ENCODE peak calls at places on chromosome 6, in ten cellular contexts. U is mucosa of descending colon, Q is mammary epithelial cell, R is fibroblast of the aortic adventitia, I is mesendoderm, Z is tibial artery, S is AG04450, P is MM.1S, A is osteoblast, E is HFF-Myc. C is an unnamed sample.

GRCh38 chr6:137728386-137729349 is 138.4 kb upstream of the TNFAIP3 start:
- DNase-seq in U (no peak), Q (peak), R (peak), I (no peak), Z (no peak), S (peak), P (no peak), A (no peak), E (no peak), C (peak)

GRCh38 chr6:92577077-92577719 is 842.2 kb downstream of the EPHA7 start:
- DNase-seq in U (no peak), Q (no peak), R (no peak), I (peak), Z (no peak), S (peak), P (no peak), A (no peak), E (no peak), C (no peak)

GRCh38 chr6:131443514-131443913 is 129.5 kb upstream of the ARG1 start:
- DNase-seq in U (no peak), Q (no peak), R (no peak), I (no peak), Z (no peak), S (no peak), P (no peak), A (no peak), E (no peak), C (no peak)

GRCh38 chr6:35014341-35014740 is 125.3 kb downstream of the ANKS1A start:
- DNase-seq in U (no peak), Q (no peak), R (no peak), I (no peak), Z (no peak), S (no peak), P (no peak), A (no peak), E (no peak), C (no peak)

GRCh38 chr6:47144306-47144705 is 102.2 kb upstream of the ADGRF1 start:
- DNase-seq in U (no peak), Q (no peak), R (peak), I (no peak), Z (no peak), S (no peak), P (no peak), A (no peak), E (no peak), C (no peak)

GRCh38 chr6:168905451-168906090 is 348.1 kb downstream of the THBS2 start:
- DNase-seq in U (no peak), Q (peak), R (no peak), I (peak), Z (no peak), S (no peak), P (no peak), A (no peak), E (no peak), C (no peak)

GRCh38 chr6:166579234-166579575 is 7.3 kb downstream of the RAMACL start:
- DNase-seq in U (no peak), Q (no peak), R (no peak), I (no peak), Z (no peak), S (no peak), P (no peak), A (no peak), E (no peak), C (no peak)

GRCh38 chr6:133512410-133513016 is 271.4 kb downstream of the EYA4 start:
- DNase-seq in U (peak), Q (peak), R (peak), I (peak), Z (no peak), S (peak), P (peak), A (peak), E (peak), C (no peak)

GRCh38 chr6:150720774-150721233 is 121.1 kb downstream of the PLEKHG1 start:
- DNase-seq in U (no peak), Q (peak), R (peak), I (peak), Z (no peak), S (no peak), P (peak), A (no peak), E (no peak), C (no peak)

GRCh38 chr6:33668914-33669313 is 42.6 kb downstream of the UQCC2 start:
- DNase-seq in U (peak), Q (peak), R (no peak), I (peak), Z (no peak), S (no peak), P (no peak), A (no peak), E (no peak), C (peak)

GRCh38 chr6:111823012-111823411 is 50.2 kb downstream of the FYN start:
- DNase-seq in U (no peak), Q (no peak), R (no peak), I (no peak), Z (no peak), S (no peak), P (no peak), A (no peak), E (no peak), C (no peak)

GRCh38 chr6:11011787-11012234 is 32.3 kb downstream of the ELOVL2 start:
- DNase-seq in U (no peak), Q (no peak), R (peak), I (peak), Z (no peak), S (no peak), P (no peak), A (no peak), E (no peak), C (no peak)

GRCh38 chr6:70973591-70973990 is 16.7 kb upstream of the B3GAT2 start:
- DNase-seq in U (no peak), Q (peak), R (no peak), I (no peak), Z (no peak), S (no peak), P (no peak), A (no peak), E (no peak), C (no peak)

GRCh38 chr6:14897836-14898235 is 348.0 kb upstream of the JARID2 start:
- DNase-seq in U (no peak), Q (no peak), R (no peak), I (no peak), Z (no peak), S (no peak), P (no peak), A (no peak), E (no peak), C (no peak)
- H3K4me3 ChIP-seq in U (no peak), Q (no peak), R (no peak), I (no peak), Z (no peak), S (no peak), P (no peak), A (no peak), E (no peak), C (no peak)

GRCh38 chr6:64774881-64775280 is 932.1 kb downstream of the EYS start:
- DNase-seq in U (no peak), Q (no peak), R (no peak), I (peak), Z (no peak), S (no peak), P (no peak), A (no peak), E (no peak), C (no peak)

GRCh38 chr6:64777941-64778785 is 928.9 kb downstream of the EYS start:
- DNase-seq in U (no peak), Q (no peak), R (no peak), I (no peak), Z (no peak), S (no peak), P (no peak), A (no peak), E (no peak), C (no peak)

DNA sequence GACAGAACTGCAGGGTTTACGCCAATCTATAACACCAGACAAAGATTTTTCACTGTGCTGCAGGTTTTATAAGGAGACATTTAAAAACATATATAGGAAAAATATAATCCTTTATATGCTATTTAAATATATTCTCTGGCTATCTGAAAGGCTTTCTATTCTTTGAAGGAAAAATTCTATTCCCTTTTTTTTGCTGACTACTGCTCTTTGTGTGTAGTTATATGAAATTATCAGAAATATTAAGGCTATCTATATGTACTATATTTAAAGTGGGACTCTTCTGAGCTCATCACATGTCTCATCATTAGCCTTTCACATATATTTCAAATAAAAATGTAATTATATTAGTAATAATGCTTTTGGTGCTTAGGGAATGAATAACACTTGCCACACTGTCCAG is 930.7 kb downstream of the EYS start:
- DNase-seq in U (no peak), Q (no peak), R (no peak), I (no peak), Z (no peak), S (no peak), P (no peak), A (no peak), E (no peak), C (no peak)
- H3K4me3 ChIP-seq in U (no peak), Q (no peak), R (no peak), I (no peak), Z (no peak), S (no peak), P (no peak), A (no peak), E (no peak), C (no peak)

DNA sequence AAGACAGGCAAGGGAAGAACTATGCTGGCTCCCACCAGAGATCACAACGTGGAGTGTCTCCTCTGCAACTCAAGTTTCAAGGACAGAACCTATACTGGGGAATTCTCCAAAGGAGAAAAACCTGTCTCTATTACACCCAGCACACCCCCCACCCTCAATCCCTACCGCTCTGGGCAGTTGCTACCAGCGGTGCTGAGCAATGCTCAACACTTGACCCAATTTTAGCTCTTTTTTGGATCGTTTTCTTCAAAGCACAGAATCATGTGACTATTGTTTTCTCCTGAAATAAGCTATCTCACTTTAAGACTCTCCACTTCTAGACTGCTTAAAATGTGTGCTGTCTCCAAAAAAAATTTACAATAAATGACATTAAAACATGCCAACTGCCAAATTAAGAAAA is 23.3 kb downstream of the MAP7 start:
- DNase-seq in U (no peak), Q (no peak), R (no peak), I (no peak), Z (no peak), S (no peak), P (no peak), A (no peak), E (no peak), C (no peak)
- H3K4me3 ChIP-seq in U (no peak), Q (no peak), R (no peak), I (no peak), Z (no peak), S (no peak), P (no peak), A (no peak), E (no peak), C (no peak)

DNA sequence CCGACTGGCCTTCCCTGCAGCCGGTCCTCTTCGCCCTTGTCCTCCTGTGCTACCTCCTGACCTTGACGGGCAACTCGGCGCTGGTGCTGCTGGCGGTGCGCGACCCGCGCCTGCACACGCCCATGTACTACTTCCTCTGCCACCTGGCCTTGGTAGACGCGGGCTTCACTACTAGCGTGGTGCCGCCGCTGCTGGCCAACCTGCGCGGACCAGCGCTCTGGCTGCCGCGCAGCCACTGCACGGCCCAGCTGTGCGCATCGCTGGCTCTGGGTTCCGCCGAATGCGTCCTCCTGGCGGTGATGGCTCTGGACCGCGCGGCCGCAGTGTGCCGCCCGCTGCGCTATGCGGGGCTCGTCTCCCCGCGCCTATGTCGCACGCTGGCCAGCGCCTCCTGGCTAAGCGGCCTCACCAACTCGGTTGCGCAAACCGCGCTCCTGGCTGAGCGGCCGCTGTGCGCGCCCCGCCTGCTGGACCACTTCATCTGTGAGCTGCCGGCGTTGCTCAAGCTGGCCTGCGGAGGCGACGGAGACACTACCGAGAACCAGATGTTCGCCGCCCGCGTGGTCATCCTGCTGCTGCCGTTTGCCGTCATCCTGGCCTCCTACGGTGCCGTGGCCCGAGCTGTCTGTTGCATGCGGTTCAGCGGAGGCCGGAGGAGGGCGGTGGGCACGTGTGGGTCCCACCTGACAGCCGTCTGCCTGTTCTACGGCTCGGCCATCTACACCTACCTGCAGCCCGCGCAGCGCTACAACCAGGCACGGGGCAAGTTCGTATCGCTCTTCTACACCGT is 6.1 kb downstream of the UBD start:
- DNase-seq in U (peak), Q (peak), R (peak), I (peak), Z (no peak), S (no peak), P (no peak), A (peak), E (peak), C (peak)
- H3K4me3 ChIP-seq in U (no peak), Q (peak), R (peak), I (peak), Z (peak), S (no peak), P (peak), A (peak), E (peak), C (no peak)